ENCODE peak calls at places on chromosomes 5 and 9, in seven cellular contexts. One of them, this sample, is unnamed. For H3K9me3, the result is how much of the 10 kb centered on the place peaks cover.

GRCh38 chr9:4225291-4226119 is 74.4 kb downstream of the GLIS3 start:
- DNase-seq in upper lobe of right lung: no peak
- DNase-seq in K562: no peak
- DNase-seq in mammary epithelial cell: peak
- DNase-seq in prostate gland: no peak
- DNase-seq in ovary: no peak
- DNase-seq in Peyer's patch: no peak
- DNase-seq in this sample: no peak

GRCh38 chr9:68500457-68501158 is 40.1 kb downstream of the TMEM252 start:
- DNase-seq in Peyer's patch: no peak
- DNase-seq in K562: no peak
- DNase-seq in prostate gland: no peak
- DNase-seq in mammary epithelial cell: no peak
- DNase-seq in upper lobe of right lung: no peak
- DNase-seq in ovary: no peak
- DNase-seq in this sample: no peak

GRCh38 chr5:144048254-144048856 is 122.1 kb downstream of the YIPF5 start:
- DNase-seq in prostate gland: no peak
- DNase-seq in mammary epithelial cell: no peak
- DNase-seq in K562: no peak
- DNase-seq in ovary: no peak
- DNase-seq in Peyer's patch: no peak
- DNase-seq in upper lobe of right lung: no peak
- DNase-seq in this sample: no peak

GRCh38 chr5:115873392-115873791 is 31.7 kb downstream of the AP3S1 start:
- DNase-seq in Peyer's patch: no peak
- DNase-seq in prostate gland: no peak
- DNase-seq in K562: no peak
- DNase-seq in ovary: no peak
- DNase-seq in upper lobe of right lung: no peak
- DNase-seq in mammary epithelial cell: peak
- DNase-seq in this sample: no peak

GRCh38 chr9:128920381-128921058 is at the start of gene PHYHD1:
- DNase-seq in ovary: peak
- DNase-seq in mammary epithelial cell: no peak
- DNase-seq in prostate gland: peak
- DNase-seq in Peyer's patch: no peak
- DNase-seq in K562: no peak
- DNase-seq in upper lobe of right lung: peak
- DNase-seq in this sample: no peak

GRCh38 chr9:93258818-93259489 is 75.0 kb downstream of the WNK2 start:
- DNase-seq in mammary epithelial cell: no peak
- DNase-seq in upper lobe of right lung: peak
- DNase-seq in ovary: peak
- DNase-seq in prostate gland: no peak
- DNase-seq in Peyer's patch: peak
- DNase-seq in K562: no peak
- DNase-seq in this sample: peak

GRCh38 chr9:76215066-76215465 is 179.2 kb downstream of the RFK start:
- DNase-seq in Peyer's patch: no peak
- DNase-seq in prostate gland: no peak
- DNase-seq in ovary: no peak
- DNase-seq in mammary epithelial cell: peak
- DNase-seq in K562: no peak
- DNase-seq in upper lobe of right lung: no peak
- DNase-seq in this sample: no peak

GRCh38 chr5:177325868-177326381 is 14.2 kb upstream of the MXD3 start:
- DNase-seq in K562: no peak
- DNase-seq in Peyer's patch: no peak
- DNase-seq in prostate gland: no peak
- DNase-seq in mammary epithelial cell: no peak
- DNase-seq in upper lobe of right lung: no peak
- DNase-seq in ovary: no peak
- DNase-seq in this sample: no peak

GRCh38 chr9:105296889-105297288 is 52.4 kb downstream of the SLC44A1 start:
- DNase-seq in mammary epithelial cell: peak
- DNase-seq in ovary: no peak
- DNase-seq in K562: peak
- DNase-seq in upper lobe of right lung: no peak
- DNase-seq in Peyer's patch: no peak
- DNase-seq in prostate gland: no peak
- DNase-seq in this sample: no peak

GRCh38 chr9:71249729-71250317 is 128.4 kb upstream of the TRPM3 start:
- DNase-seq in mammary epithelial cell: peak
- DNase-seq in ovary: no peak
- DNase-seq in prostate gland: peak
- DNase-seq in Peyer's patch: no peak
- DNase-seq in upper lobe of right lung: no peak
- DNase-seq in K562: peak
- DNase-seq in this sample: no peak

GRCh38 chr5:36300927-36301540 is 668 bp downstream of the RANBP3L start:
- DNase-seq in upper lobe of right lung: no peak
- DNase-seq in prostate gland: peak
- DNase-seq in Peyer's patch: no peak
- DNase-seq in mammary epithelial cell: no peak
- DNase-seq in ovary: no peak
- DNase-seq in K562: no peak
- DNase-seq in this sample: no peak

DNA sequence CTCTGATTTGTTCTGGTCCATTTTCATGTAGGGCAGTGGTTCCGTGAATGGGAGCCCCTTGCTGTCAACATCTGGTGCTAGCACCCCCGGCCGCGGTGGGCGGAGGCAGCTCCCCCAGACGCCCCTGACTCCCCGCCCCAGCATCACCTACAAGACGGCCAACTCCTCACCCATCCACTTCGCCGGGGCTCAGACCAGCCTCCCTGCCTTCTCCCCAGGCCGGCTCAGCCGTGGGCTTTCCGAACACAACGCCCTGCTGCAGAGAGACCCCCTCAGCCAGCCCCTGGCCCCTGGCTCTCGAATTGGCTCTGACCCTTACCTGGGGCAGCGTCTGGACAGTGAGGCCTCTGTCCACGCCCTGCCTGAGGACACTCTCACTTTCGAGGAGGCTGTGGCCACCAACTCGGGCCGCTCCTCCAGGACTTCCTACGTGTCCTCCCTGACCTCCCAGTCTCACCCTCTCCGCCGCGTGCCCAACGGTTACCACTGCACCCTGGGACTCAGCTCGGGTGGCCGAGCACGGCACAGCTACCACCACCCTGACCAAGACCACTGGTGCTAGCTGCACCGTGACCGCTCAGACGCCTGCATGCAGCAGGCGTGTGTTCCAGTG is 244.0 kb downstream of the CACNA1B start:
- DNase-seq in ovary: no peak
- DNase-seq in Peyer's patch: no peak
- DNase-seq in mammary epithelial cell: no peak
- DNase-seq in upper lobe of right lung: no peak
- DNase-seq in prostate gland: no peak
- DNase-seq in K562: no peak
- DNase-seq in this sample: no peak
- H3K9me3 ChIP-seq in ovary: under half
- H3K9me3 ChIP-seq in Peyer's patch: under half
- H3K9me3 ChIP-seq in mammary epithelial cell: under half
- H3K9me3 ChIP-seq in upper lobe of right lung: under half
- H3K9me3 ChIP-seq in prostate gland: under half
- H3K9me3 ChIP-seq in K562: under half
- H3K9me3 ChIP-seq in this sample: under half

GRCh38 chr9:110142868-110143866 is 64.8 kb downstream of the C9orf152 start:
- DNase-seq in K562: peak
- DNase-seq in upper lobe of right lung: no peak
- DNase-seq in prostate gland: no peak
- DNase-seq in Peyer's patch: no peak
- DNase-seq in mammary epithelial cell: no peak
- DNase-seq in ovary: no peak
- DNase-seq in this sample: no peak
- TF ChIP-seq CTCF in K562: peak
- TF ChIP-seq CTCF in upper lobe of right lung: peak
- TF ChIP-seq CTCF in prostate gland: peak
- TF ChIP-seq CTCF in Peyer's patch: no peak
- TF ChIP-seq CTCF in mammary epithelial cell: no peak
- TF ChIP-seq CTCF in ovary: no peak
- TF ChIP-seq CTCF in this sample: no peak

DNA sequence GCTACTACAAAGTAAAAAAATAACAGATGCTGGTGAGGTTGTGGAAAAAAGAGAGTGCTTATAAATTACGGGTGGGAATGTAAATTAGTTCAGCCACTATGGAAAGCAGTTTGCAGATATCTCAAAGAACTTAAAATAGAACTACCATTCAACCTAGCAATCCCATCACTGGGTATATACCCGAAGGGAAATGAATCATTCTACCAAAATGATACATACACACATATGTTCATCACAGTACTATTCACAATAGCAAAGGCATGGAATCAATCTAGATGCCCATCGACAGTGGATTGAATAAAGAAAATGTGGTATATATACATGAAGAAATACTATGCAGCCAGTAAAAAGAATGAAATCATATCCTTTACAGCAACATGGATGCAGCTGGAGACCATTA is 6.3 kb upstream of the TEX10 start:
- DNase-seq in ovary: no peak
- DNase-seq in mammary epithelial cell: no peak
- DNase-seq in prostate gland: no peak
- DNase-seq in K562: no peak
- DNase-seq in Peyer's patch: no peak
- DNase-seq in upper lobe of right lung: no peak
- DNase-seq in this sample: no peak
- H3K9me3 ChIP-seq in ovary: under half
- H3K9me3 ChIP-seq in mammary epithelial cell: under half
- H3K9me3 ChIP-seq in prostate gland: under half
- H3K9me3 ChIP-seq in K562: under half
- H3K9me3 ChIP-seq in Peyer's patch: under half
- H3K9me3 ChIP-seq in upper lobe of right lung: under half
- H3K9me3 ChIP-seq in this sample: under half

GRCh38 chr5:101047181-101047580 is 144.1 kb upstream of the ST8SIA4 start:
- DNase-seq in Peyer's patch: no peak
- DNase-seq in mammary epithelial cell: no peak
- DNase-seq in upper lobe of right lung: no peak
- DNase-seq in ovary: no peak
- DNase-seq in prostate gland: no peak
- DNase-seq in K562: no peak
- DNase-seq in this sample: no peak

GRCh38 chr5:101045689-101046088 is 142.6 kb upstream of the ST8SIA4 start:
- DNase-seq in ovary: no peak
- DNase-seq in prostate gland: no peak
- DNase-seq in mammary epithelial cell: no peak
- DNase-seq in K562: no peak
- DNase-seq in Peyer's patch: no peak
- DNase-seq in upper lobe of right lung: no peak
- DNase-seq in this sample: no peak
- TF ChIP-seq CTCF in ovary: no peak
- TF ChIP-seq CTCF in prostate gland: no peak
- TF ChIP-seq CTCF in mammary epithelial cell: no peak
- TF ChIP-seq CTCF in K562: no peak
- TF ChIP-seq CTCF in Peyer's patch: no peak
- TF ChIP-seq CTCF in upper lobe of right lung: peak
- TF ChIP-seq CTCF in this sample: no peak

DNA sequence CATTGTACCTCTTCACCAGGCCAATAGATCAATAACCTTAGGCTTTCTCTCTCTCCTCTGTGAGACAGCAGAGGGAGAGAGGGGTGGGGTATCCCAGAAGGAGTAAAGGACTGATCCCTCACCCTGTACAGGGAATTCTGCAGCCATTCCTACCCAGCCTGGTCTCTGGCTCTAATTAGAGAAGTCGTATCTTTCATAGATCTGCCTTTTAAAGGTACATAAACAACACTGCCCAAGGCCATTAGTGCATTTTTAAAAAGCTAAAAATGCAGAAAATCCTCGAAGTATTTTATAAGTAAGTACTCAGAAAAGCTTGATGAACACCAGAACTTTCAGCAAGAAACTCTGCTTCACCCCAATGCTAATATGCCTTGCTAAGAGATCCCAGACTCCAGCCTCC is 199.9 kb upstream of the ANKRD55 start:
- DNase-seq in Peyer's patch: no peak
- DNase-seq in prostate gland: no peak
- DNase-seq in K562: no peak
- DNase-seq in ovary: no peak
- DNase-seq in upper lobe of right lung: no peak
- DNase-seq in mammary epithelial cell: no peak
- DNase-seq in this sample: no peak
- H3K9me3 ChIP-seq in Peyer's patch: under half
- H3K9me3 ChIP-seq in prostate gland: under half
- H3K9me3 ChIP-seq in K562: under half
- H3K9me3 ChIP-seq in ovary: under half
- H3K9me3 ChIP-seq in upper lobe of right lung: under half
- H3K9me3 ChIP-seq in mammary epithelial cell: under half
- H3K9me3 ChIP-seq in this sample: under half

GRCh38 chr9:134175291-134175807 is 11.0 kb upstream of the RNU6ATAC start:
- DNase-seq in prostate gland: no peak
- DNase-seq in Peyer's patch: no peak
- DNase-seq in mammary epithelial cell: no peak
- DNase-seq in K562: peak
- DNase-seq in upper lobe of right lung: peak
- DNase-seq in ovary: peak
- DNase-seq in this sample: peak

GRCh38 chr9:134176599-134176968 is 12.2 kb upstream of the RNU6ATAC start:
- DNase-seq in K562: no peak
- DNase-seq in prostate gland: no peak
- DNase-seq in ovary: no peak
- DNase-seq in mammary epithelial cell: no peak
- DNase-seq in Peyer's patch: no peak
- DNase-seq in upper lobe of right lung: no peak
- DNase-seq in this sample: no peak

GRCh38 chr9:134174526-134175290 is 10.3 kb upstream of the RNU6ATAC start:
- DNase-seq in mammary epithelial cell: no peak
- DNase-seq in Peyer's patch: no peak
- DNase-seq in upper lobe of right lung: peak
- DNase-seq in K562: no peak
- DNase-seq in ovary: peak
- DNase-seq in prostate gland: no peak
- DNase-seq in this sample: no peak

GRCh38 chr9:134177186-134177585 is 12.8 kb upstream of the RNU6ATAC start:
- DNase-seq in ovary: no peak
- DNase-seq in upper lobe of right lung: no peak
- DNase-seq in mammary epithelial cell: no peak
- DNase-seq in prostate gland: no peak
- DNase-seq in Peyer's patch: no peak
- DNase-seq in K562: no peak
- DNase-seq in this sample: no peak

DNA sequence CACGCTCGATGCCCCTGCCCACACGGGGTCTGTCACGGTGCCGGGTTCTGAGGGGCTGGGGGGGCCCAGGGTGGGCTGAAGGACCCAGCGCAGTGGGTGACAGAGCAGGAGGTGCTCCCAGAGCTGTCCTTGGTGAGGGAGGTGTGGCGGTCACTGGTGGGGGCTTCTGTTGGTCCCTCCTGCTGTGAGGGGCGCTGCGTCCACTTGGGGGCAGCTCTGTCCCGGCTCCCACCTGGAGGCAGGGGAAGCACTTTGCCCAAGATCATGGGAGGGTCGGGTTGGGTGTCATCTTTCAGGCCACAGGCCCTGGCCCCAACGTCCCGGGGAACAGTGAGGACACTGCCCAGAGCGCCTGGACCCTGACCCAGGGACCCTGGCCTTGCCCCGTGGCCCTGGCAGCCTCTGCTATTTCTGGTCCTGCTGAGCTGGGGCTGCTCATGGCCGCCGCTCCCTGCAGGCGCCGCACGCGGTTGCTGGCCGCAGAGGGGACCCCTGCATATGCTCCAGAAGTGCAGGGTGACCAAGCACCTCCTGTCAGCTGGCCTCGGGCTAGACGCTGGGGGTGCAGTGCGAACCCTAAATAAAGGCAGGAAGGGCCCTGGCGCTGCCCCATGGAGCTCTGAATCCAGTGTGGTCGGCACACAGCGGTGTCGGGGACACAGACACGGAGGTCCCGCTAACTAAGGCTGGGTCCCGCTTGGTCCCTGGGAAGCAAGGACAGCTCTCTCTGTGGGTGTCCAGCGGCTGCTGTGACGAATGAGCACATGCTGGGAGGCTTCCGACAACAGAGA is 11.6 kb upstream of the RNU6ATAC start:
- DNase-seq in mammary epithelial cell: no peak
- DNase-seq in K562: no peak
- DNase-seq in Peyer's patch: no peak
- DNase-seq in upper lobe of right lung: peak
- DNase-seq in ovary: peak
- DNase-seq in prostate gland: no peak
- DNase-seq in this sample: no peak
- TF ChIP-seq CTCF in mammary epithelial cell: no peak
- TF ChIP-seq CTCF in K562: no peak
- TF ChIP-seq CTCF in Peyer's patch: peak
- TF ChIP-seq CTCF in upper lobe of right lung: peak
- TF ChIP-seq CTCF in ovary: peak
- TF ChIP-seq CTCF in prostate gland: peak
- TF ChIP-seq CTCF in this sample: no peak

This sample was measured in transverse colon.